ENCODE peak calls at places on chromosomes 16 and 17, in four cellular contexts. F is A673; N is RPMI7951; Z is stimulated activated CD8-positive, alpha-beta memory T cell treated with anti-CD3 and anti-CD28 coated beads, Interleukin-7, amount 100 ng/mL, for 1 hour. K is an unnamed sample.

GRCh38 chr16:23026777-23027362 is 122.4 kb downstream of the USP31 start:
- DNase-seq in F (peak), N (peak), Z (no peak), K (no peak)

GRCh38 chr17:58094118-58094517 is 10.9 kb downstream of the DYNLL2 start:
- DNase-seq in F (no peak), N (no peak), Z (no peak), K (no peak)

GRCh38 chr16:84922351-84923135 is 88.8 kb downstream of the ZDHHC7 start:
- DNase-seq in F (no peak), N (peak), Z (no peak), K (no peak)

GRCh38 chr16:5604770-5605169 is 507.2 kb upstream of the EEF2KMT start:
- DNase-seq in F (peak), N (peak), Z (no peak), K (no peak)

GRCh38 chr16:75025766-75026165 is 26.9 kb downstream of the ZNRF1 start:
- DNase-seq in F (peak), N (peak), Z (no peak), K (no peak)

GRCh38 chr16:79509221-79509631 is 91.3 kb downstream of the MAF start:
- DNase-seq in F (no peak), N (no peak), Z (no peak), K (no peak)

GRCh38 chr17:54405826-54406225 is 494.8 kb upstream of the TOM1L1 start:
- DNase-seq in F (no peak), N (no peak), Z (no peak), K (no peak)

GRCh38 chr17:45425125-45425983 is 7.3 kb downstream of the ARHGAP27 start:
- DNase-seq in F (peak), N (peak), Z (no peak), K (peak)

GRCh38 chr16:83356266-83356665 is 451.5 kb upstream of the HSBP1 start:
- DNase-seq in F (peak), N (peak), Z (no peak), K (peak)

GRCh38 chr17:72338847-72339790 is 218.3 kb downstream of the SOX9 start:
- DNase-seq in F (peak), N (peak), Z (no peak), K (peak)

GRCh38 chr17:17420035-17420434 is 56.8 kb upstream of the MED9 start:
- DNase-seq in F (no peak), N (no peak), Z (no peak), K (no peak)

GRCh38 chr17:39867891-39868553 is at the start of gene ZPBP2:
- DNase-seq in F (no peak), N (no peak), Z (no peak), K (no peak)

GRCh38 chr16:12617401-12617819 is 186.3 kb downstream of the CPPED1 start:
- DNase-seq in F (no peak), N (no peak), Z (no peak), K (no peak)

GRCh38 chr17:28828294-28829040 is 14.1 kb downstream of the FAM222B start:
- DNase-seq in F (no peak), N (no peak), Z (no peak), K (no peak)

GRCh38 chr17:64128787-64129514 is 993 bp downstream of the ERN1 start:
- DNase-seq in F (peak), N (peak), Z (no peak), K (peak)

GRCh38 chr16:11742041-11742535 is 569 bp downstream of the TXNDC11 start:
- DNase-seq in F (peak), N (peak), Z (no peak), K (no peak)

GRCh38 chr17:75535119-75535537 is 9.6 kb downstream of the LLGL2 start:
- DNase-seq in F (no peak), N (no peak), Z (no peak), K (no peak)

GRCh38 chr16:64910351-64910750 is 211.5 kb downstream of the CDH11 start:
- DNase-seq in F (peak), N (peak), Z (no peak), K (no peak)

K was measured in SW 1271.